ENCODE peak calls at places on chromosome 12, in seven cellular contexts. V is lower lobe of right lung, C is progenitor cell of endocrine pancreas, Y is neural crest cell, J is heart right ventricle, O is GM13976, M is heart left ventricle. K is an unnamed sample.

GRCh38 chr12:44885902-44886301 is 9.8 kb upstream of the NELL2 start:
- DNase-seq in M (no peak), J (no peak), O (no peak), C (no peak), V (no peak), Y (no peak), K (no peak)

GRCh38 chr12:78636253-78636855 is 228.2 kb upstream of the SYT1 start:
- DNase-seq in C (no peak), M (no peak), J (no peak), O (no peak), V (no peak), Y (no peak), K (peak; percentile 52)

GRCh38 chr12:34097213-34097612 is 74.9 kb downstream of the ALG10 start:
- DNase-seq in J (no peak), Y (no peak), O (no peak), C (no peak), V (no peak), M (no peak), K (no peak)

GRCh38 chr12:30782316-30783173 is 27.8 kb upstream of the CAPRIN2 start:
- DNase-seq in J (peak; percentile 43), V (no peak), M (no peak), Y (no peak), C (no peak), O (no peak), K (no peak)

GRCh38 chr12:110846615-110847566 is at the start of gene CCDC63:
- DNase-seq in V (peak; percentile 63), O (peak; percentile 70), M (peak; percentile 62), Y (peak; percentile 65), C (peak; percentile 34), J (peak; percentile 50), K (no peak)

GRCh38 chr12:92342574-92342973 is 196.9 kb upstream of the BTG1 start:
- DNase-seq in Y (no peak), V (no peak), C (no peak), M (no peak), O (no peak), J (no peak), K (no peak)

GRCh38 chr12:92898755-92899154 is 30.3 kb downstream of the EEA1 start:
- DNase-seq in O (no peak), C (no peak), J (no peak), Y (no peak), V (no peak), M (no peak), K (peak; percentile 38)

GRCh38 chr12:22477894-22478287 is 66.5 kb downstream of the C2CD5 start:
- DNase-seq in O (peak; percentile 6), J (no peak), C (no peak), V (no peak), M (no peak), Y (no peak), K (no peak)

GRCh38 chr12:77236066-77236465 is 170.7 kb upstream of the E2F7 start:
- DNase-seq in Y (no peak), O (no peak), J (no peak), V (no peak), M (no peak), C (no peak), K (no peak)

GRCh38 chr12:47938093-47938492 is 25.3 kb upstream of the TMEM106C start:
- DNase-seq in O (no peak), M (no peak), C (no peak), J (no peak), Y (no peak), V (no peak), K (peak; percentile 48)

GRCh38 chr12:23197266-23197665 is 572.3 kb downstream of the ETNK1 start:
- DNase-seq in J (no peak), V (no peak), O (no peak), Y (no peak), M (no peak), C (no peak), K (peak; percentile 13)

GRCh38 chr12:13167226-13167625 is 29.3 kb upstream of the EMP1 start:
- DNase-seq in Y (no peak), J (no peak), M (no peak), O (no peak), C (no peak), V (no peak), K (peak; percentile 77)

GRCh38 chr12:92334552-92334951 is 188.9 kb upstream of the BTG1 start:
- DNase-seq in Y (no peak), J (no peak), C (no peak), M (no peak), V (no peak), O (no peak), K (peak; percentile 18)

GRCh38 chr12:2460051-2460450 is 334.7 kb upstream of the FKBP4 start:
- DNase-seq in V (no peak), M (no peak), O (no peak), J (no peak), C (no peak), Y (no peak), K (no peak)

GRCh38 chr12:102465762-102466560 is 14.4 kb downstream of the IGF1 start:
- DNase-seq in V (no peak), Y (no peak), J (no peak), M (no peak), C (no peak), O (no peak), K (no peak)

GRCh38 chr12:122080149-122081107 is 1.9 kb downstream of the MLXIP start:
- DNase-seq in J (peak; percentile 70), C (no peak), M (peak; percentile 76), Y (no peak), O (no peak), V (peak; percentile 72), K (peak; percentile 92)

GRCh38 chr12:12443482-12443881 is 86.6 kb downstream of the BORCS5 start:
- DNase-seq in O (no peak), Y (no peak), V (no peak), C (no peak), M (peak; percentile 63), J (peak; percentile 84), K (peak; percentile 22)

GRCh38 chr12:10167588-10167987 is 4.3 kb downstream of the OLR1 start:
- DNase-seq in O (no peak), J (no peak), V (no peak), Y (no peak), C (no peak), M (no peak), K (peak; percentile 72)

GRCh38 chr12:10705655-10706054 is 17.5 kb downstream of the YBX3 start:
- DNase-seq in V (no peak), J (no peak), C (no peak), O (no peak), Y (no peak), M (no peak), K (no peak)

GRCh38 chr12:107776171-107776570 is 1.7 kb downstream of the ASCL4 start:
- DNase-seq in O (no peak), J (no peak), Y (no peak), V (no peak), M (no peak), C (no peak), K (no peak)

GRCh38 chr12:2625267-2625666 is 169.5 kb upstream of the FKBP4 start:
- DNase-seq in V (no peak), J (no peak), C (no peak), O (no peak), Y (no peak), M (no peak), K (no peak)

GRCh38 chr12:96902076-96902475 is 5.0 kb upstream of the NEDD1 start:
- DNase-seq in V (no peak), M (no peak), O (peak; percentile 14), Y (no peak), C (no peak), J (no peak), K (no peak)
- TF ChIP-seq CTCF in V (no peak), M (no peak), O (no peak), Y (peak; percentile 14), C (no peak), J (no peak), K (peak; percentile 5)

DNA sequence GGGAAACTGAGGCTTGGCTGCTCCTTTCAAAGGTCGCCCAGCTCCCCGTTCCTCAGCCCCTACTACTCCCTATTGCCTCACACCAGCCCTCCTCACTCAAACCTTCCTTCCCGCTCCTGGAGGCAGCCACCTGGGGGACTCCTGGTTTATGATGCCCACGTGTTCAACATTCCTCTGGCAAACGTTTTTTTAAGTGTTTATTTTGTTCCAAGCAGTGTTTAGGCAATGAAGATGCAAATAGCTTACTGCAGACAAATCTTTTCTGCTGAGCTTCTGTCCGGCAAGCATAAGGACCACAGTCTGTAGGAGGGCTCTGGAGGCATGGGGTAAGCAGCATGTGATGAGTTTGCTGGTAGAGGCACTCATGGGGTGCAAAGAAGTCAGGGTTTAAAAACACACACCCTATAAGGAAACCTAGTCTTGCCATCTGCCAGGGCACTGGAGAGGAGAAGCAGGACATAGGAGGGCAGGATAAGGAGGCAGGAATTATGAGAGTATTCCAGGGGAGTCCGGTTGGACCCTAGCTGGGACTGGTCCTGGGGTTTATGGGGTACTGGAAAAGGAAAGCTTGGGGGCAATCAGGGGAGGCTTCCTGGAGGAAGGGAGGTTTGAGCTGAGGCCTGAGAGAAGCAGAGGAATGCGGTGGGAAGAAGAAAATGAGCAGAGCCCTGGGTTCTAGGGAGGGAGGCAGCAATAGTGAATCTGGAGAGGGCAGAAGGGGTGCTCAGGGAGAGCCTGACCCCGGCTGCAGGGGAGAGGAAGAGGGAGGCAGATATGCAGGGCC is 123.3 kb downstream of the NCOR2 start:
- DNase-seq in J (no peak), C (no peak), M (no peak), V (peak; percentile 14), O (no peak), Y (no peak), K (no peak)
- TF ChIP-seq CTCF in J (no peak), C (no peak), M (no peak), V (no peak), O (no peak), Y (no peak), K (no peak)

GRCh38 chr12:56105503-56105902 is 1.1 kb downstream of the PA2G4 start:
- DNase-seq in O (no peak), M (no peak), Y (no peak), J (no peak), V (no peak), C (no peak), K (no peak)
- TF ChIP-seq CTCF in O (no peak), M (no peak), Y (no peak), J (no peak), V (no peak), C (no peak), K (no peak)

GRCh38 chr12:20792971-20793370 is 17.5 kb upstream of the SLCO1B3 start:
- DNase-seq in M (no peak), V (no peak), C (no peak), O (no peak), J (no peak), Y (no peak), K (no peak)

GRCh38 chr12:20801035-20801434 is 9.5 kb upstream of the SLCO1B3 start:
- DNase-seq in J (no peak), O (no peak), Y (no peak), C (no peak), V (no peak), M (no peak), K (no peak)

GRCh38 chr12:20800160-20800559 is 10.3 kb upstream of the SLCO1B3 start:
- DNase-seq in O (no peak), V (no peak), C (no peak), M (no peak), J (no peak), Y (no peak), K (no peak)

DNA sequence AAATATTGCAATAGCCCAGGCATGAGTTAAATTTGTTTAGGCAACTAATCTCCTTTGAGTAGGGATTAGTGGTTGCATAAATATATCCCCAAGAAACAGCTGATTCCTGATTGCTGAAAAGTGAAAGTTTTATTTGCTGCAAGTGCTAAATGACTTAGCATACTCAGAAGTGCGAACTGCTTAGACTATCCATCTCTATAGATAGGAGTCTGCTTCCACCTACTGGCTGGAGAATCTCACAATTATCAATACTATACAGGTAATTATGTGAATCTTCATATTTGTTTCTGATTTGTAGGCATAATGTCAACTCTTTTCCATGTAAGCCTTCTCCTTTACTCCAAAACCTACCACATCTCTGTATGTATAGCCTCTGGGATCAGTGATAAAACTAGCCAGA is 11.9 kb upstream of the SLCO1B3 start:
- DNase-seq in M (no peak), Y (no peak), C (no peak), O (no peak), J (no peak), V (no peak), K (peak; percentile 7)
- TF ChIP-seq CTCF in M (peak; percentile 32), Y (peak; percentile 69), C (peak; percentile 64), O (no peak), J (peak; percentile 37), V (peak; percentile 30), K (no peak)